ENCODE peak calls at places on chromosomes 4 and X, in eight cellular contexts. R, N, O, T, J, U, X and Z are unnamed samples.

GRCh38 chrX:155148724-155149537 is 67.3 kb upstream of the VBP1 start:
- DNase-seq in R (peak; percentile 1), O (peak; percentile 13), N (no peak), U (no peak), X (peak; percentile 17), T (no peak), J (peak; percentile 1), Z (peak; percentile 21)

GRCh38 chr4:72971572-72971971 is 97.9 kb downstream of the COX18 start:
- DNase-seq in O (peak; percentile 95), T (no peak), R (no peak), U (no peak), J (no peak), N (no peak), X (no peak), Z (peak; percentile 86)

GRCh38 chr4:24054910-24055309 is 165.1 kb upstream of the PPARGC1A start:
- DNase-seq in X (no peak), J (no peak), N (no peak), U (no peak), R (no peak), O (no peak), T (no peak), Z (no peak)

GRCh38 chr4:30461218-30461617 is 259.0 kb upstream of the PCDH7 start:
- DNase-seq in N (no peak), X (no peak), R (no peak), J (no peak), O (no peak), T (no peak), U (no peak), Z (no peak)

GRCh38 chrX:155966876-155967275 is 30.6 kb upstream of the IL9R start:
- DNase-seq in R (peak; percentile 11), X (peak; percentile 34), N (peak; percentile 38), J (peak; percentile 2), U (no peak), O (no peak), T (no peak), Z (peak; percentile 45)

GRCh38 chrX:31190221-31190975 is 118.6 kb upstream of the FTHL17 start:
- DNase-seq in N (no peak), U (no peak), O (no peak), T (no peak), R (no peak), X (no peak), J (peak; percentile 3), Z (no peak)

GRCh38 chr4:85793256-85793655 is 318.3 kb downstream of the ARHGAP24 start:
- DNase-seq in U (no peak), T (no peak), N (no peak), X (no peak), O (no peak), R (no peak), J (no peak), Z (no peak)

GRCh38 chr4:1379801-1380331 is 26.4 kb downstream of the NKX1-1 start:
- DNase-seq in X (no peak), R (no peak), J (no peak), N (no peak), O (no peak), U (no peak), T (no peak), Z (no peak)

DNA sequence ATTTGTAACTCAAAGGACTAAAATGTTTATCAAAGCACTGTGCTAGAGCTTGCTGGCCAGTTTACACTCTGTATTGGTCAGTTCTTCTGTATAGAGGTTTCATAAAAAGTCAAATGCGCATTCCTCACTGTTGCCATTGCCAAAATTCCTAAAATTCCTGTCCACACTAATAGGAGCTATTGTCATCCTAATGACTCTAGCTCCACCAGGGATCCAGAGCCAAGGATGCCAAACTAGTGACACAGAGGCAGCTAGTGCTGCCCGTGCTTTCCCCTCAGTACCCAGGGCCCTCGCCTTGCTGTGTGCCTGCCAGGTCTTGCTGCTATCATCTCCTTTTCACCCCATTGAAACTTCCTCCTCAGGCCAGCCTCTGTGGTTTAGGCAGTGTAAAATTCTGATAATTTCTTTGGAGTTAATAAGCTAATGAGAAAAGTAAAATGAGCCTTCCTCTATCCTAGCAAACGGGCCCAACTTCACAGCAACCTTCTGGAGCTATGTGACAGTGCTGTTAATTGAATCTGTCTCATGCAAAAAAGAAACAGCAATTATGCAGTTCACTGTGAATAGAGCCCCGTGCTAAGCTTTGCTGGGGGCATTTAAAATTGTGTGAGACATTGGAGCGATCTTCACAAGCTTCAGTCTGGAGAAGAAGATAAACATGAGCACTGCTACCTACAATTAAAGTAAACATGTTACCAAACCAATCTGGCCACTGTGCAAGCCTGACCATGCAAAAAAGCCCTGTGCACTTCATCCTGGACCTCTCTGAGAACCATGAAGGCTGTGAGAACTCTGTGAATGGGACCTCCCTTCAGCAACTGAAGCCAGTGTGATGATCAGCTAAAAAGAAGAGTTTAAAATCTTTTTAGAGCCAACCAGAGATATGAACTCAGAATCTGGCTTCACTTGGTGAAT is 43.1 kb upstream of the FGF2 start:
- DNase-seq in U (peak; percentile 66), R (no peak), N (peak; percentile 54), O (peak; percentile 91), X (no peak), J (peak; percentile 56), T (no peak), Z (peak; percentile 78)
- H3K4me3 ChIP-seq in U (peak overlapping the region; percentile 27), R (no peak overlapping the region), N (no peak overlapping the region), O (no peak overlapping the region), X (no peak overlapping the region), J (no peak overlapping the region), T (no peak overlapping the region), Z (no peak overlapping the region)

GRCh38 chr4:158255727-158256324 is 45.5 kb downstream of the TMEM144 start:
- DNase-seq in O (peak; percentile 52), N (peak; percentile 36), T (no peak), R (no peak), J (peak; percentile 61), U (no peak), X (peak; percentile 30), Z (peak; percentile 68)

GRCh38 chr4:158254328-158254727 is 44.0 kb downstream of the TMEM144 start:
- DNase-seq in N (no peak), T (no peak), X (no peak), J (no peak), U (no peak), O (no peak), R (no peak), Z (no peak)

GRCh38 chr4:158261480-158261879 is 51.2 kb downstream of the TMEM144 start:
- DNase-seq in O (no peak), X (no peak), T (no peak), J (no peak), N (no peak), R (no peak), U (no peak), Z (no peak)

DNA sequence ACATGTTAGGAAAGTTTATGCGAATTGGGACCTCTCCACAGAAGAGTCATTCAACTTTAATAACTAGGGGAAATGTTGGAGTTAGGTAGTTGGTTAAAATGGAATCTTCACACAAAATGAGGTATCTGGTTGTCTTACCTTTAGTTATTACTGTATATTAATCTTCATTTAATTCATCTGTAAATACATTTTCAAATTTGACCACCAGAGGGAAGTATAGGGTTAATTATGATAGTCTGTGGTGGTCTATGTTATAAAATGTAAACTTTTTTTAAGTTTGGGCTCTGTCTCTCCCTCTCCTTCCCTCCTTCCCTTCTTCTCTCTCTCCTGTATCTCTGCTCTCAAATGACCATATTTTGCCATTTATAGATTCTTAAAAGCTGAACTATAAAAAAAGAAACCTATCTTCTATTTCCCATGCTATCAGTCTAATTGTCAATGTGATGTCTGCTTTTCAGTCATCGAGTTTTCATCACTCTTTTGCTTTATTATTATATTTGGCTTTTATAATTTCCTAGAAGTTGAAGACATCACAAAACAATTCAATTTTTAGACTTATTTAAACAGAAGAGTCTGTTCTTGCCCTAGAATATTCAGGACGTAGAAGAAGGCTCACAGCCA is 49.8 kb downstream of the TMEM144 start:
- DNase-seq in X (peak; percentile 29), U (no peak), J (peak; percentile 28), R (no peak), N (peak; percentile 13), T (no peak), O (no peak), Z (peak; percentile 56)
- TF ChIP-seq CTCF in X (peak; percentile 76), U (peak; percentile 38), J (peak; percentile 36), R (no peak), N (no peak), T (no peak), O (no peak), Z (peak; percentile 37)

GRCh38 chr4:38803833-38804653 is 548 bp downstream of the TLR1 start:
- DNase-seq in O (no peak), J (no peak), T (no peak), X (peak; percentile 8), R (no peak), N (no peak), U (no peak), Z (no peak)

GRCh38 chr4:38804654-38805295 is at the start of gene TLR1:
- DNase-seq in O (peak; percentile 14), X (peak; percentile 72), R (no peak), J (peak; percentile 8), U (no peak), N (peak; percentile 18), T (no peak), Z (peak; percentile 70)

GRCh38 chr4:38802561-38803355 is 1.8 kb downstream of the TLR1 start:
- DNase-seq in O (no peak), J (no peak), R (no peak), U (no peak), T (no peak), N (no peak), X (peak; percentile 80), Z (no peak)

GRCh38 chr4:38800956-38801450 is 3.6 kb downstream of the TLR1 start:
- DNase-seq in J (no peak), U (no peak), T (no peak), O (no peak), N (no peak), R (no peak), X (no peak), Z (no peak)

DNA sequence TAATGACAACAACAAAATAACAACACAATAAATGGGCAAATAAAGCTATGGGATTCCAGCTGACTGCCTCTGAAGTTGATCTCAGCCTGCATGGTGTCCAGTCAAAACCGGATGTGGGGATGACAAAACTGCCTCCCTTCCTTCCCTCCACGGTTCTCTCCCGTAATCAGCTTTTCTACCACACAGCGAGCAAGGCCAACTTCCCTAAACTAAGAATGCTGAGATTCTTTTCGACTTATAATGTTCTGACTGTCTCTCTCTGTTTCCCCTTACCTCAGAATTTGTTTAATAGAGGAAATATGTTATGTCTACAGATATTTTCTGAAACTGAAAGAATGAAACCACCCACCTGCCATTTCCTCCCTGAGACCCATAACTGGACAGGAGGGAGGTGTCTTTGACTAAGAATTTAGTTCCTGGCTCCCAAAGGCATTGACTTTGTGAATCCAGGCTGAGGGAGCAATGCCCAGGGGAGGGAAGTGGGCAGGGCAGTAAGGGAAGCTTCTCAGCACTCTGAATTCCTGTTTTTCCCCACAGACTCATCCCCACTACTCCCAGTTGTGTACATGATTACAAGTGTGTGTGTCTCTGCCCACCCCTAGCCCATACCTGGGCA is 1.0 kb upstream of the TLR1 start:
- DNase-seq in X (peak; percentile 85), T (no peak), N (no peak), O (no peak), U (peak; percentile 17), R (peak; percentile 11), J (no peak), Z (peak; percentile 17)
- H3K4me3 ChIP-seq in X (peak overlapping the region; percentile 62), T (peak overlapping the region; percentile 27), N (no peak overlapping the region), O (no peak overlapping the region), U (peak overlapping the region; percentile 55), R (peak overlapping the region; percentile 44), J (no peak overlapping the region), Z (no peak overlapping the region)

GRCh38 chr4:186726440-186727148 is 2.9 kb upstream of the FAT1 start:
- DNase-seq in U (peak; percentile 67), N (peak; percentile 56), X (no peak), O (peak; percentile 79), R (no peak), J (peak; percentile 85), T (peak; percentile 70), Z (peak; percentile 61)

GRCh38 chr4:186726150-186726439 is 2.4 kb upstream of the FAT1 start:
- DNase-seq in O (no peak), J (no peak), R (no peak), N (no peak), U (no peak), T (no peak), X (no peak), Z (no peak)

GRCh38 chr4:186724048-186724860 is 598 bp upstream of the FAT1 start:
- DNase-seq in T (peak; percentile 57), O (peak; percentile 27), U (peak; percentile 56), X (no peak), N (no peak), R (no peak), J (peak; percentile 72), Z (peak; percentile 46)

GRCh38 chr4:186724861-186725419 is 1.3 kb upstream of the FAT1 start:
- DNase-seq in X (no peak), O (peak; percentile 36), U (no peak), N (no peak), R (no peak), T (no peak), J (peak; percentile 23), Z (peak; percentile 36)

DNA sequence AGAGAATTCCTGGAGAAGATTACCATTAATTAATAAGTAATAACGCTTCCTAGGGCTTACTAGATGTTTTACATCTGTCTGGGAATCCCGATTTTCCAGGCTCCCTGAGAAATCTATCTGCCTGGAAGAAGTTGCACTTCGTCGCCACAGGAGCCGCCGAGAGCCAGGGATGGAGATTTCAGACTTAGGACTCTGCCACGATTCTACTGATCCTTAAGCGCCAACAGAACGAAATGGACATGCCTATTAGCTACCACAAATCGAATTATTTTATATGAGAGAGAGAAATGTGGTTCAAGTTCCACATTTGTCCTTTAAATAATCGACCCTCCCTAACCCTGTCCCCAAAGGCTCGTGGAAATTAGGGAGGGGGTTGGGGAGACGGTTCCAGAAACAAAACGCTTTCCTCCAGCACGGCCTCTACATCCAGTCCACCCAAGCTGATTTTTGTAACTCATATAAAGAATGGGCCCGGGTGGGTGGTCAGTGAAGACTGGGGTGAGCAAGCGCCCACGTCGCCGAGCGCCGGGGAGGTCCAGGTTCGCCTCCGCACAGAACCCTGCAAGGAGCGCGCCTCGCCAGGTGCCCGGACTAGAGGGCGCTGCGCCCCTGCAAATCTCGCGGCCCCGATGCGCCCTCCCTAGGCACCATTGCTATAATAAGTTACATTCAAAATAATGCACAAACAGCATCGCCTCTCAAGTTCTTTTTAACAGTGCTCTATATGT is 1.9 kb upstream of the FAT1 start:
- DNase-seq in U (peak; percentile 81), J (peak; percentile 79), T (peak; percentile 72), N (peak; percentile 64), X (no peak), R (no peak), O (peak; percentile 83), Z (peak; percentile 84)
- TF ChIP-seq CTCF in U (peak; percentile 63), J (peak; percentile 75), T (peak; percentile 33), N (peak; percentile 75), X (no peak), R (no peak), O (peak; percentile 85), Z (peak; percentile 45)